ENCODE peak calls at places on chromosomes 2 and 18, in seven cellular contexts. One of them, this sample, is unnamed.

GRCh38 chr18:59865241-59865986 is 34.4 kb upstream of the PMAIP1 start:
- DNase-seq in left lobe of liver: no peak
- DNase-seq in fibroblast of lung: peak; percentile 52
- DNase-seq in stimulated activated naive CD4-positive, alpha-beta T cell treated with Interleukin-2 at 50 U/mL for 16 hours: no peak
- DNase-seq in stimulated activated CD8-positive, alpha-beta memory T cell treated with anti-CD3 and anti-CD28 coated beads, Interleukin-15, amount 100 ng/mL, for 1 hour: no peak
- DNase-seq in hippocampal formation: no peak
- DNase-seq in activated CD4-positive, alpha-beta T cell treated with anti-CD3 and anti-CD28 coated beads for 48 hours: no peak
- DNase-seq in this sample: no peak

GRCh38 chr2:236177967-236178909 is 10.1 kb upstream of the GBX2 start:
- DNase-seq in left lobe of liver: peak; percentile 57
- DNase-seq in fibroblast of lung: peak; percentile 49
- DNase-seq in stimulated activated naive CD4-positive, alpha-beta T cell treated with Interleukin-2 at 50 U/mL for 16 hours: no peak
- DNase-seq in stimulated activated CD8-positive, alpha-beta memory T cell treated with anti-CD3 and anti-CD28 coated beads, Interleukin-15, amount 100 ng/mL, for 1 hour: no peak
- DNase-seq in hippocampal formation: no peak
- DNase-seq in activated CD4-positive, alpha-beta T cell treated with anti-CD3 and anti-CD28 coated beads for 48 hours: peak; percentile 72
- DNase-seq in this sample: peak; percentile 90

GRCh38 chr2:46650556-46651001 is 171.2 kb downstream of the TMEM247 start:
- DNase-seq in left lobe of liver: peak; percentile 66
- DNase-seq in fibroblast of lung: peak; percentile 74
- DNase-seq in stimulated activated naive CD4-positive, alpha-beta T cell treated with Interleukin-2 at 50 U/mL for 16 hours: peak; percentile 44
- DNase-seq in stimulated activated CD8-positive, alpha-beta memory T cell treated with anti-CD3 and anti-CD28 coated beads, Interleukin-15, amount 100 ng/mL, for 1 hour: peak; percentile 53
- DNase-seq in hippocampal formation: peak; percentile 84
- DNase-seq in activated CD4-positive, alpha-beta T cell treated with anti-CD3 and anti-CD28 coated beads for 48 hours: peak; percentile 74
- DNase-seq in this sample: peak; percentile 85

GRCh38 chr2:6526093-6526824 is 339.4 kb downstream of the CMPK2 start:
- DNase-seq in left lobe of liver: no peak
- DNase-seq in fibroblast of lung: peak; percentile 15
- DNase-seq in stimulated activated naive CD4-positive, alpha-beta T cell treated with Interleukin-2 at 50 U/mL for 16 hours: no peak
- DNase-seq in stimulated activated CD8-positive, alpha-beta memory T cell treated with anti-CD3 and anti-CD28 coated beads, Interleukin-15, amount 100 ng/mL, for 1 hour: no peak
- DNase-seq in hippocampal formation: no peak
- DNase-seq in activated CD4-positive, alpha-beta T cell treated with anti-CD3 and anti-CD28 coated beads for 48 hours: no peak
- DNase-seq in this sample: peak; percentile 22

GRCh38 chr18:50079571-50080295 is 115.2 kb downstream of the MYO5B start:
- DNase-seq in left lobe of liver: peak; percentile 96
- DNase-seq in fibroblast of lung: no peak
- DNase-seq in stimulated activated naive CD4-positive, alpha-beta T cell treated with Interleukin-2 at 50 U/mL for 16 hours: no peak
- DNase-seq in stimulated activated CD8-positive, alpha-beta memory T cell treated with anti-CD3 and anti-CD28 coated beads, Interleukin-15, amount 100 ng/mL, for 1 hour: no peak
- DNase-seq in hippocampal formation: peak; percentile 42
- DNase-seq in activated CD4-positive, alpha-beta T cell treated with anti-CD3 and anti-CD28 coated beads for 48 hours: no peak
- DNase-seq in this sample: no peak

GRCh38 chr2:147511491-147511948 is 333.3 kb upstream of the ACVR2A start:
- DNase-seq in left lobe of liver: no peak
- DNase-seq in fibroblast of lung: peak; percentile 26
- DNase-seq in stimulated activated naive CD4-positive, alpha-beta T cell treated with Interleukin-2 at 50 U/mL for 16 hours: no peak
- DNase-seq in stimulated activated CD8-positive, alpha-beta memory T cell treated with anti-CD3 and anti-CD28 coated beads, Interleukin-15, amount 100 ng/mL, for 1 hour: no peak
- DNase-seq in hippocampal formation: peak; percentile 23
- DNase-seq in activated CD4-positive, alpha-beta T cell treated with anti-CD3 and anti-CD28 coated beads for 48 hours: no peak
- DNase-seq in this sample: no peak

GRCh38 chr18:31070206-31070605 is 27.7 kb upstream of the DSC3 start:
- DNase-seq in left lobe of liver: no peak
- DNase-seq in fibroblast of lung: peak; percentile 47
- DNase-seq in stimulated activated naive CD4-positive, alpha-beta T cell treated with Interleukin-2 at 50 U/mL for 16 hours: no peak
- DNase-seq in stimulated activated CD8-positive, alpha-beta memory T cell treated with anti-CD3 and anti-CD28 coated beads, Interleukin-15, amount 100 ng/mL, for 1 hour: no peak
- DNase-seq in hippocampal formation: no peak
- DNase-seq in activated CD4-positive, alpha-beta T cell treated with anti-CD3 and anti-CD28 coated beads for 48 hours: no peak
- DNase-seq in this sample: no peak

GRCh38 chr2:72415256-72415655 is 267.6 kb upstream of the CYP26B1 start:
- DNase-seq in left lobe of liver: no peak
- DNase-seq in fibroblast of lung: peak; percentile 74
- DNase-seq in stimulated activated naive CD4-positive, alpha-beta T cell treated with Interleukin-2 at 50 U/mL for 16 hours: no peak
- DNase-seq in stimulated activated CD8-positive, alpha-beta memory T cell treated with anti-CD3 and anti-CD28 coated beads, Interleukin-15, amount 100 ng/mL, for 1 hour: no peak
- DNase-seq in hippocampal formation: no peak
- DNase-seq in activated CD4-positive, alpha-beta T cell treated with anti-CD3 and anti-CD28 coated beads for 48 hours: no peak
- DNase-seq in this sample: no peak

GRCh38 chr2:99678651-99679050 is 188.8 kb upstream of the REV1 start:
- DNase-seq in left lobe of liver: no peak
- DNase-seq in fibroblast of lung: no peak
- DNase-seq in stimulated activated naive CD4-positive, alpha-beta T cell treated with Interleukin-2 at 50 U/mL for 16 hours: no peak
- DNase-seq in stimulated activated CD8-positive, alpha-beta memory T cell treated with anti-CD3 and anti-CD28 coated beads, Interleukin-15, amount 100 ng/mL, for 1 hour: no peak
- DNase-seq in hippocampal formation: no peak
- DNase-seq in activated CD4-positive, alpha-beta T cell treated with anti-CD3 and anti-CD28 coated beads for 48 hours: no peak
- DNase-seq in this sample: no peak

GRCh38 chr2:31233216-31233615 is 736 bp upstream of the EHD3 start:
- DNase-seq in left lobe of liver: no peak
- DNase-seq in fibroblast of lung: peak; percentile 47
- DNase-seq in stimulated activated naive CD4-positive, alpha-beta T cell treated with Interleukin-2 at 50 U/mL for 16 hours: no peak
- DNase-seq in stimulated activated CD8-positive, alpha-beta memory T cell treated with anti-CD3 and anti-CD28 coated beads, Interleukin-15, amount 100 ng/mL, for 1 hour: no peak
- DNase-seq in hippocampal formation: no peak
- DNase-seq in activated CD4-positive, alpha-beta T cell treated with anti-CD3 and anti-CD28 coated beads for 48 hours: no peak
- DNase-seq in this sample: no peak

GRCh38 chr2:232926448-232927040 is 56.5 kb downstream of the SNORC start:
- DNase-seq in left lobe of liver: no peak
- DNase-seq in fibroblast of lung: no peak
- DNase-seq in stimulated activated naive CD4-positive, alpha-beta T cell treated with Interleukin-2 at 50 U/mL for 16 hours: no peak
- DNase-seq in stimulated activated CD8-positive, alpha-beta memory T cell treated with anti-CD3 and anti-CD28 coated beads, Interleukin-15, amount 100 ng/mL, for 1 hour: no peak
- DNase-seq in hippocampal formation: no peak
- DNase-seq in activated CD4-positive, alpha-beta T cell treated with anti-CD3 and anti-CD28 coated beads for 48 hours: no peak
- DNase-seq in this sample: no peak

GRCh38 chr2:236136483-236136882 is 31.7 kb downstream of the GBX2 start:
- DNase-seq in left lobe of liver: no peak
- DNase-seq in fibroblast of lung: no peak
- DNase-seq in stimulated activated naive CD4-positive, alpha-beta T cell treated with Interleukin-2 at 50 U/mL for 16 hours: no peak
- DNase-seq in stimulated activated CD8-positive, alpha-beta memory T cell treated with anti-CD3 and anti-CD28 coated beads, Interleukin-15, amount 100 ng/mL, for 1 hour: no peak
- DNase-seq in hippocampal formation: no peak
- DNase-seq in activated CD4-positive, alpha-beta T cell treated with anti-CD3 and anti-CD28 coated beads for 48 hours: no peak
- DNase-seq in this sample: no peak

GRCh38 chr2:28583899-28584553 is 88.2 kb downstream of the PLB1 start:
- DNase-seq in left lobe of liver: no peak
- DNase-seq in fibroblast of lung: peak; percentile 95
- DNase-seq in stimulated activated naive CD4-positive, alpha-beta T cell treated with Interleukin-2 at 50 U/mL for 16 hours: peak; percentile 73
- DNase-seq in stimulated activated CD8-positive, alpha-beta memory T cell treated with anti-CD3 and anti-CD28 coated beads, Interleukin-15, amount 100 ng/mL, for 1 hour: no peak
- DNase-seq in hippocampal formation: peak; percentile 63
- DNase-seq in activated CD4-positive, alpha-beta T cell treated with anti-CD3 and anti-CD28 coated beads for 48 hours: peak; percentile 87
- DNase-seq in this sample: peak; percentile 96

GRCh38 chr2:1731512-1731962 is 12.8 kb downstream of the PXDN start:
- DNase-seq in left lobe of liver: peak; percentile 38
- DNase-seq in fibroblast of lung: peak; percentile 97
- DNase-seq in stimulated activated naive CD4-positive, alpha-beta T cell treated with Interleukin-2 at 50 U/mL for 16 hours: no peak
- DNase-seq in stimulated activated CD8-positive, alpha-beta memory T cell treated with anti-CD3 and anti-CD28 coated beads, Interleukin-15, amount 100 ng/mL, for 1 hour: no peak
- DNase-seq in hippocampal formation: no peak
- DNase-seq in activated CD4-positive, alpha-beta T cell treated with anti-CD3 and anti-CD28 coated beads for 48 hours: no peak
- DNase-seq in this sample: peak; percentile 51

GRCh38 chr2:217314021-217314460 is 454.2 kb upstream of the TNP1 start:
- DNase-seq in left lobe of liver: no peak
- DNase-seq in fibroblast of lung: no peak
- DNase-seq in stimulated activated naive CD4-positive, alpha-beta T cell treated with Interleukin-2 at 50 U/mL for 16 hours: no peak
- DNase-seq in stimulated activated CD8-positive, alpha-beta memory T cell treated with anti-CD3 and anti-CD28 coated beads, Interleukin-15, amount 100 ng/mL, for 1 hour: no peak
- DNase-seq in hippocampal formation: no peak
- DNase-seq in activated CD4-positive, alpha-beta T cell treated with anti-CD3 and anti-CD28 coated beads for 48 hours: no peak
- DNase-seq in this sample: no peak

GRCh38 chr2:168661404-168661869 is 141.0 kb upstream of the NOSTRIN start:
- DNase-seq in left lobe of liver: no peak
- DNase-seq in fibroblast of lung: no peak
- DNase-seq in stimulated activated naive CD4-positive, alpha-beta T cell treated with Interleukin-2 at 50 U/mL for 16 hours: no peak
- DNase-seq in stimulated activated CD8-positive, alpha-beta memory T cell treated with anti-CD3 and anti-CD28 coated beads, Interleukin-15, amount 100 ng/mL, for 1 hour: no peak
- DNase-seq in hippocampal formation: no peak
- DNase-seq in activated CD4-positive, alpha-beta T cell treated with anti-CD3 and anti-CD28 coated beads for 48 hours: no peak
- DNase-seq in this sample: no peak